ENCODE peak calls at places on chromosomes 13 and 19, in ten cellular contexts. U is Panc1, A is kidney, O is tibial artery, V is SK-N-SH, Y is psoas muscle, N is left lung, Q is endodermal cell, E is cardiac muscle cell, J is neural progenitor cell. X is an unnamed sample.

GRCh38 chr19:18408053-18408476 is 10.6 kb upstream of the LRRC25 start:
- DNase-seq in E (no peak), V (peak; percentile 62), O (no peak), U (no peak), J (peak; percentile 47), N (peak; percentile 89), A (peak; percentile 85), Q (peak; percentile 90), Y (peak; percentile 66), X (peak; percentile 72)

GRCh38 chr13:67620665-67621064 is 390.5 kb upstream of the PCDH9 start:
- DNase-seq in U (no peak), J (no peak), V (no peak), Q (no peak), O (no peak), E (no peak), N (no peak), Y (no peak), A (no peak), X (no peak)

GRCh38 chr13:41681587-41681986 is 224.2 kb downstream of the RGCC start:
- DNase-seq in E (no peak), N (no peak), O (no peak), V (no peak), U (no peak), Q (no peak), A (no peak), J (no peak), Y (no peak), X (no peak)

GRCh38 chr13:33087790-33088189 is 71.6 kb downstream of the KL start:
- DNase-seq in J (no peak), V (no peak), A (no peak), Q (no peak), Y (no peak), N (no peak), U (no peak), E (no peak), O (no peak), X (no peak)

GRCh38 chr19:7795555-7796161 is 32.6 kb downstream of the CLEC4M start:
- DNase-seq in Q (no peak), V (no peak), A (no peak), N (no peak), Y (no peak), U (no peak), O (no peak), E (no peak), J (no peak), X (no peak)

GRCh38 chr13:37788346-37788745 is 81.2 kb downstream of the TRPC4 start:
- DNase-seq in Q (no peak), O (no peak), J (no peak), U (no peak), E (peak; percentile 75), Y (no peak), N (no peak), V (no peak), A (no peak), X (no peak)

GRCh38 chr13:110617326-110618072 is 2.2 kb downstream of the NAXD start:
- DNase-seq in V (no peak), J (no peak), E (peak; percentile 84), U (no peak), O (no peak), Q (no peak), A (no peak), N (no peak), Y (no peak), X (peak; percentile 59)

GRCh38 chr19:12603714-12604113 is 6.9 kb downstream of the ZNF490 start:
- DNase-seq in E (peak; percentile 19), J (no peak), U (no peak), A (no peak), N (no peak), O (no peak), Q (no peak), Y (no peak), V (no peak), X (peak; percentile 17)

GRCh38 chr13:91722267-91722884 is 324.0 kb downstream of the GPC5 start:
- DNase-seq in N (no peak), J (peak; percentile 36), E (peak; percentile 50), U (no peak), A (no peak), V (peak; percentile 36), O (no peak), Q (no peak), Y (no peak), X (no peak)

GRCh38 chr13:95341441-95341840 is 40.2 kb upstream of the ABCC4 start:
- DNase-seq in U (no peak), A (no peak), Y (no peak), V (no peak), O (no peak), E (peak; percentile 33), N (no peak), Q (no peak), J (no peak), X (no peak)

GRCh38 chr19:18023596-18024212 is 15.7 kb downstream of the ARRDC2 start:
- DNase-seq in A (peak; percentile 95), N (peak; percentile 92), J (no peak), E (peak; percentile 95), V (no peak), Y (peak; percentile 94), U (no peak), Q (no peak), O (peak; percentile 94), X (peak; percentile 78)

GRCh38 chr19:55638864-55639359 is 1.9 kb upstream of the ZNF580 start:
- DNase-seq in E (peak; percentile 41), A (peak; percentile 62), J (peak; percentile 52), Q (peak; percentile 81), U (no peak), O (no peak), V (peak; percentile 52), N (peak; percentile 41), Y (peak; percentile 70), X (no peak)

GRCh38 chr19:35261356-35262100 is 7.2 kb upstream of the USF2 start:
- DNase-seq in Q (peak; percentile 42), O (no peak), J (no peak), V (no peak), E (no peak), Y (peak; percentile 48), A (no peak), U (no peak), N (peak; percentile 50), X (no peak)

GRCh38 chr13:37453246-37453645 is 145.3 kb downstream of the POSTN start:
- DNase-seq in N (no peak), Y (no peak), O (no peak), J (no peak), U (no peak), E (peak; percentile 63), A (no peak), V (no peak), Q (no peak), X (no peak)

GRCh38 chr13:42384265-42384664 is 112.3 kb downstream of the AKAP11 start:
- DNase-seq in Q (no peak), N (no peak), O (no peak), J (no peak), E (no peak), A (no peak), V (no peak), Y (no peak), U (no peak), X (no peak)

GRCh38 chr13:39106216-39106995 is 68.2 kb downstream of the NHLRC3 start:
- DNase-seq in Q (no peak), J (no peak), Y (no peak), A (no peak), V (no peak), E (no peak), N (peak; percentile 41), U (no peak), O (no peak), X (peak; percentile 8)

GRCh38 chr13:93328943-93329342 is 102.3 kb downstream of the GPC6 start:
- DNase-seq in O (no peak), N (no peak), Y (no peak), U (no peak), A (no peak), E (no peak), Q (no peak), J (no peak), V (no peak), X (no peak)

GRCh38 chr13:76266566-76266965 is 619.6 kb downstream of the KCTD12 start:
- DNase-seq in A (no peak), E (no peak), Q (no peak), N (no peak), U (no peak), V (no peak), O (no peak), J (no peak), Y (no peak), X (no peak)
- TF ChIP-seq CTCF in A (no peak), E (no peak), Q (no peak), N (no peak), U (no peak), V (no peak), O (no peak), J (no peak), Y (no peak), X (no peak)

GRCh38 chr19:21841784-21842097 is 5.8 kb upstream of the ZNF43 start:
- DNase-seq in Q (no peak), A (no peak), N (no peak), E (no peak), V (no peak), J (no peak), U (no peak), O (no peak), Y (no peak), X (no peak)
- H3K36me3 ChIP-seq in Q (peaks cover 85% of the 10 kb centered on the region), A (peaks cover 17% of the 10 kb centered on the region), N (peaks cover 66% of the 10 kb centered on the region), E (peaks cover 8% of the 10 kb centered on the region), V (peaks cover 55% of the 10 kb centered on the region), J (peaks cover 4% of the 10 kb centered on the region), U (peaks cover 4% of the 10 kb centered on the region), O (peaks cover 19% of the 10 kb centered on the region), Y (peaks cover 8% of the 10 kb centered on the region), X (no peaks in the 10 kb centered on the region)

GRCh38 chr19:2044709-2045500 is 6.1 kb downstream of the MKNK2 start:
- DNase-seq in V (no peak), E (no peak), O (no peak), J (no peak), Y (peak; percentile 66), N (no peak), A (peak; percentile 74), Q (peak; percentile 45), U (no peak), X (no peak)
- H3K27ac ChIP-seq in V (no peak overlapping the region), E (no peak overlapping the region), O (peak overlapping the region; percentile 46), J (no peak overlapping the region), Y (peak overlapping the region; percentile 98), N (peak overlapping the region; percentile 86), A (peak overlapping the region; percentile 51), Q (no peak overlapping the region), U (peak overlapping the region; percentile 48), X (peak overlapping the region; percentile 99)

DNA sequence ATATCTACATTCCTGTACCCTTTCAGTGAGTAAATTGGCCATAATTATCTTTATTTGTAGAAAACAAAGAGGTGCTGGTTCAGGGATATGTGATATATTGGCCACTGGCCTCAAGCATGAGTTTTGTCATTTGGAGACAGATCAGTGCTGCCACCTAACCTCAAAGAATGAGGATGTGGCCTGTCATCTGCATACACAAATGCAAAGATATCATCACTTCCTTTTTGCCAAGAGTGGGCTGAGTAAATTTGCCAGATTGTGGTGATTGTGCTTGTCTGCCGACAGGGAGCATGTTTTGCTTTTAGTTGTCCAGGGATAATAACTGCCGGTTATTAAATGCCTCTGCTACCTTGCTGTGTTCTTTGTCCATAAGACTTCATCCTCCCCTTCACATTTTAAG is 44.2 kb downstream of the WASF3 start:
- DNase-seq in A (no peak), U (no peak), Q (no peak), Y (no peak), V (peak; percentile 53), E (peak; percentile 40), O (no peak), J (no peak), N (no peak), X (no peak)
- TF ChIP-seq CTCF in A (no peak), U (peak; percentile 35), Q (peak; percentile 49), Y (no peak), V (peak; percentile 29), E (no peak), O (no peak), J (no peak), N (no peak), X (no peak)

GRCh38 chr13:35092751-35093150 is 150.7 kb downstream of the NBEA start:
- DNase-seq in J (no peak), E (no peak), Y (no peak), A (no peak), O (no peak), V (no peak), Q (no peak), N (no peak), U (no peak), X (no peak)
- H3K36me3 ChIP-seq in J (peaks cover 4% of the 10 kb centered on the region), E (no peaks in the 10 kb centered on the region), Y (no peaks in the 10 kb centered on the region), A (peaks cover 5% of the 10 kb centered on the region), O (no peaks in the 10 kb centered on the region), V (peaks cover 4% of the 10 kb centered on the region), Q (no peaks in the 10 kb centered on the region), N (no peaks in the 10 kb centered on the region), U (no peaks in the 10 kb centered on the region), X (no peaks in the 10 kb centered on the region)